ENCODE peak calls at places on chromosome 12, in four cellular contexts. B, Q, F and J are unnamed samples.

GRCh38 chr12:39574378-39574777 is 45.2 kb downstream of the ABCD2 start:
- DNase-seq in B (no peak), Q (no peak), F (no peak), J (no peak)

GRCh38 chr12:69903548-69903947 is 78.5 kb downstream of the MYRFL start:
- DNase-seq in B (no peak), Q (no peak), F (no peak), J (no peak)

GRCh38 chr12:89252284-89252683 is 100.0 kb downstream of the DUSP6 start:
- DNase-seq in B (no peak), Q (no peak), F (peak; percentile 70), J (no peak)

GRCh38 chr12:56687225-56688128 is 607 bp downstream of the PTGES3 start:
- DNase-seq in B (peak; percentile 30), Q (peak; percentile 68), F (no peak), J (peak; percentile 72)

GRCh38 chr12:24719293-24719721 is 229.6 kb downstream of the BCAT1 start:
- DNase-seq in B (no peak), Q (no peak), F (peak; percentile 59), J (peak; percentile 86)

GRCh38 chr12:51819851-51820720 is 28.4 kb downstream of the FIGNL2 start:
- DNase-seq in B (peak; percentile 41), Q (no peak), F (peak; percentile 8), J (no peak)

GRCh38 chr12:87652026-87652425 is 377.2 kb downstream of the C12orf50 start:
- DNase-seq in B (no peak), Q (no peak), F (no peak), J (no peak)

GRCh38 chr12:127761880-127762279 is 505.1 kb upstream of the TMEM132C start:
- DNase-seq in B (no peak), Q (no peak), F (no peak), J (peak; percentile 32)

GRCh38 chr12:26369588-26369987 is 174.2 kb downstream of the SSPN start:
- DNase-seq in B (no peak), Q (no peak), F (peak; percentile 74), J (peak; percentile 64)

GRCh38 chr12:109760930-109761630 is 47.5 kb downstream of the FAM222A start:
- DNase-seq in B (peak; percentile 3), Q (no peak), F (no peak), J (no peak)

GRCh38 chr12:19850341-19851065 is 411.2 kb downstream of the AEBP2 start:
- DNase-seq in B (no peak), Q (no peak), F (peak; percentile 18), J (no peak)

GRCh38 chr12:53867216-53868012 is 71.2 kb upstream of the HOXC13 start:
- DNase-seq in B (no peak), Q (no peak), F (peak; percentile 24), J (no peak)

GRCh38 chr12:8698830-8699330 is 1.1 kb downstream of the RIMKLB start:
- DNase-seq in B (no peak), Q (no peak), F (peak; percentile 43), J (no peak)

GRCh38 chr12:99529966-99530365 is 117.6 kb upstream of the GARIN6 start:
- DNase-seq in B (no peak), Q (no peak), F (peak; percentile 1), J (no peak)

GRCh38 chr12:64610092-64610659 is at the start of gene RASSF3:
- DNase-seq in B (no peak), Q (peak; percentile 85), F (peak; percentile 73), J (peak; percentile 93)

GRCh38 chr12:107145397-107145796 is 52.0 kb upstream of the CRY1 start:
- DNase-seq in B (no peak), Q (no peak), F (no peak), J (no peak)

GRCh38 chr12:116393859-116394650 is 116.6 kb upstream of the MED13L start:
- DNase-seq in B (no peak), Q (no peak), F (no peak), J (peak; percentile 56)

GRCh38 chr12:48678561-48679185 is 3.4 kb downstream of the KANSL2 start:
- DNase-seq in B (no peak), Q (no peak), F (no peak), J (peak; percentile 72)

GRCh38 chr12:64611430-64612286 is 1.4 kb downstream of the RASSF3 start:
- DNase-seq in B (no peak), Q (peak; percentile 35), F (peak; percentile 71), J (peak; percentile 54)

GRCh38 chr12:712172-712863 is 40.1 kb upstream of the WNK1 start:
- DNase-seq in B (no peak), Q (peak; percentile 40), F (peak; percentile 15), J (no peak)

GRCh38 chr12:107632246-107632645 is 53.4 kb upstream of the PWP1 start:
- DNase-seq in B (no peak), Q (no peak), F (no peak), J (peak; percentile 38)

GRCh38 chr12:69008510-69008909 is 75.5 kb upstream of the CPM start:
- DNase-seq in B (no peak), Q (no peak), F (peak; percentile 36), J (peak; percentile 73)

GRCh38 chr12:96907681-96908163 is 665 bp downstream of the NEDD1 start:
- DNase-seq in B (no peak), Q (no peak), F (peak; percentile 43), J (peak; percentile 70)

GRCh38 chr12:124695861-124696260 is 128.4 kb upstream of the NCOR2 start:
- DNase-seq in B (no peak), Q (no peak), F (no peak), J (peak; percentile 57)

GRCh38 chr12:74889563-74890236 is 319.9 kb downstream of the KCNC2 start:
- DNase-seq in B (no peak), Q (no peak), F (peak; percentile 50), J (no peak)

GRCh38 chr12:71484272-71484905 is 44.8 kb downstream of the LGR5 start:
- DNase-seq in B (no peak), Q (no peak), F (no peak), J (no peak)

GRCh38 chr12:98470469-98471082 is 44.8 kb upstream of the TMPO start:
- DNase-seq in B (no peak), Q (no peak), F (no peak), J (peak; percentile 71)

GRCh38 chr12:104702565-104703139 is 245.9 kb downstream of the CHST11 start:
- DNase-seq in B (no peak), Q (no peak), F (no peak), J (no peak)
- H3K4me3 ChIP-seq in B (no peak overlapping the region), Q (no peak overlapping the region), F (no peak overlapping the region), J (no peak overlapping the region)

GRCh38 chr12:131848753-131849152 is 20.6 kb downstream of the MMP17 start:
- DNase-seq in B (no peak), Q (no peak), F (no peak), J (no peak)

GRCh38 chr12:131849700-131850553 is 21.7 kb downstream of the MMP17 start:
- DNase-seq in B (no peak), Q (no peak), F (no peak), J (no peak)

GRCh38 chr12:131851741-131852550 is 23.8 kb downstream of the MMP17 start:
- DNase-seq in B (no peak), Q (no peak), F (no peak), J (peak; percentile 93)

GRCh38 chr12:131852551-131853299 is 24.5 kb downstream of the MMP17 start:
- DNase-seq in B (no peak), Q (no peak), F (no peak), J (peak; percentile 98)

GRCh38 chr12:131850856-131851559 is 22.8 kb downstream of the MMP17 start:
- DNase-seq in B (no peak), Q (no peak), F (no peak), J (no peak)
- TF ChIP-seq CTCF in B (peak; percentile 34), Q (no peak), F (no peak), J (no peak)

GRCh38 chr12:104604995-104605675 is 148.4 kb downstream of the CHST11 start:
- DNase-seq in B (no peak), Q (no peak), F (no peak), J (no peak)
- H3K4me3 ChIP-seq in B (no peak overlapping the region), Q (no peak overlapping the region), F (no peak overlapping the region), J (peak overlapping the region; percentile 37)

DNA sequence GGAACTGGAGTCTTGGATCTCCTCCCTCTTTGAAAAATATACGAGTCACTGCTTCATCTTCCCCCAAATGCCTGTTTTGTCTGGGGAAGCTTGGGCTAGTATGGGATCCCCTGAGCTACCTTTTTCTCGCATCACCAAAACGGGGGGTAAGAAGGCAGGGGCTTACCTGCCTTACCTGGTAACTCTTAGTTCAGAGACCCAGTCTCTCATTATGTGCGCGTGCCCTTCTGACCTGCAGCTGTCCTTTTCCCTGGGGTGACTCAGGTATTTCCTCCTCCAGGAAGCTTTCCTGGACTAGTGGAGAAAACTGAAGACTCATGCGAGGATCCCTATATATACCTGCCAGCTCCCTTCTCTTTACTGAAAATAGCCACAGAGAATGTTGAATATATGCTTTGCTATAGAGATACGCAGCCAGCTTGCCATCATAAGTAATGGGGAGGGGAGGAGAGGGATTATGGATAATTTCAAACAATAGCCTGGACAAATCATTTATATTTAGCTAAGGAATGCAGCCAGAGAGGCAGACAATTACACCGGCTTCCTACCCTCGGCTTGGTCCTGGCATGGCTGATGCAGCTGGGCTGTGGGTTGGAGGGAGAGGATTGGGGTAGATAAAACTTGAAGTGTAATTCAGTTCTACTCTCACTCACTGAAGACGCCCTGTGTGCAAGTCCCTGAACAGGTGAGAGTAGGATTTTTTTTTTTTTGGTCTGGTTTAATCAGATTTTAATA is 1.1 kb downstream of the TSPAN9 start:
- DNase-seq in B (no peak), Q (no peak), F (no peak), J (no peak)
- TF ChIP-seq CTCF in B (no peak), Q (no peak), F (no peak), J (no peak)

GRCh38 chr12:132507656-132508055 is 17.7 kb downstream of the FBRSL1 start:
- DNase-seq in B (no peak), Q (no peak), F (no peak), J (no peak)

GRCh38 chr12:132505105-132505851 is 15.3 kb downstream of the FBRSL1 start:
- DNase-seq in B (no peak), Q (no peak), F (no peak), J (peak; percentile 63)

GRCh38 chr12:132506730-132507538 is 17.0 kb downstream of the FBRSL1 start:
- DNase-seq in B (peak; percentile 61), Q (no peak), F (peak; percentile 75), J (peak; percentile 99)

GRCh38 chr12:132505852-132506219 is 15.9 kb downstream of the FBRSL1 start:
- DNase-seq in B (no peak), Q (no peak), F (no peak), J (no peak)

GRCh38 chr12:132506328-132506727 is 16.4 kb downstream of the FBRSL1 start:
- DNase-seq in B (no peak), Q (no peak), F (no peak), J (no peak)
- H3K4me3 ChIP-seq in B (no peak overlapping the region), Q (no peak overlapping the region), F (no peak overlapping the region), J (peak overlapping the region; percentile 49)

DNA sequence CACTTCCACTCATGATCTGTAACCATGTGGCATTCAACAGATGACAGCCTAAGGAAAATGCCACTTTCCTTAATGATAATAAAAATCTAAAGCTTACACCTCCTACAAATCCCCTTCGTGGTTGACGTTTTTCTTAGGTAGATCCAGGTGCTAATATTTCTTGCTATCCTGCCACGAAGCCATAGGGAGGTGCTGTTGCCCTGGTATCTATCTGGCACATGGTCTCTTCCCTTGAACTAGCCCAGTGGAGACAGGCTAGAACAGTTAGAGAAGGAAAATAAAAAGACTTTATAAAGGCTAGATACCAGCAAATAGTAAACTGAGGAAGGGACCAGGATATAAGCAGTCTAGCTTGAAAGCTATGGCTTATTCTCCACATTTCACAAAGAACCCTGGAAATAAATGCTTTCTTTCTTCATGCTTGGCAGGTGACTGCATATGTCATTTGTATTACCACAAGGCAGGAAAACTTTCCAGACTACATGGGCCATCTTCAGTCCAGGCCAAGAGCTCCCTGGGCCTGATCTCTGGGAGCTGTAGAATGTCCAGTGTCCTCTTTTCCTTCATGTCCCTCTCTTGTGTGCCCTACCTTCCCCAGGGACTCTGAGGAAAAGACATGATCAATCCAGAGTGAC is 15.3 kb downstream of the SPIC start:
- DNase-seq in B (no peak), Q (peak; percentile 55), F (peak; percentile 33), J (peak; percentile 56)
- TF ChIP-seq CTCF in B (no peak), Q (peak; percentile 66), F (peak; percentile 30), J (peak; percentile 63)